ENCODE peak calls at places on chromosomes 1 and 21, in eight cellular contexts. O is NCI-H69; Z is activated CD4-positive, alpha-beta T cell treated with anti-CD3 and anti-CD28 coated beads, Interleukin-2, amount 10 ng/mL, durations not matched to agents 24 days and 14 days; K is naive thymus-derived CD8-positive, alpha-beta T cell; X is colonic mucosa; Y is fibroblast of the aortic adventitia; V is GM20000; F is T follicular helper cell. H is an unnamed sample.

GRCh38 chr1:108646661-108647269 is 14.1 kb downstream of the HENMT1 start:
- DNase-seq in Y (peak; percentile 66), Z (peak; percentile 92), K (peak; percentile 90), F (peak; percentile 73), X (peak; percentile 94), V (no peak), O (no peak), H (peak; percentile 90)

GRCh38 chr1:203267912-203268311 is 37.4 kb upstream of the BTG2 start:
- DNase-seq in V (no peak), Z (no peak), F (no peak), Y (no peak), X (no peak), O (no peak), K (no peak), H (no peak)

GRCh38 chr1:29410476-29410875 is 174.2 kb downstream of the PTPRU start:
- DNase-seq in K (no peak), X (no peak), V (no peak), O (peak; percentile 94), Z (no peak), Y (no peak), F (no peak), H (no peak)

GRCh38 chr1:112905420-112906154 is 50.4 kb downstream of the SLC16A1 start:
- DNase-seq in Y (peak; percentile 63), O (peak; percentile 32), Z (no peak), X (peak; percentile 77), V (no peak), F (no peak), K (no peak), H (no peak)

GRCh38 chr1:187070076-187070475 is 241.3 kb downstream of the PLA2G4A start:
- DNase-seq in K (no peak), V (no peak), Z (no peak), F (no peak), O (peak; percentile 71), X (no peak), Y (no peak), H (no peak)

GRCh38 chr1:107009286-107009685 is 47.2 kb upstream of the PRMT6 start:
- DNase-seq in V (no peak), O (no peak), F (no peak), X (no peak), K (no peak), Y (peak; percentile 25), Z (no peak), H (no peak)

GRCh38 chr1:211133841-211134669 is at the start of gene KCNH1:
- DNase-seq in Y (peak; percentile 42), K (peak; percentile 86), X (peak; percentile 72), Z (peak; percentile 91), O (peak; percentile 94), V (peak; percentile 88), F (peak; percentile 55), H (peak; percentile 56)

GRCh38 chr1:1006305-1007159 is 6.6 kb upstream of the HES4 start:
- DNase-seq in V (no peak), F (no peak), Z (no peak), K (no peak), X (peak; percentile 90), O (peak; percentile 17), Y (no peak), H (no peak)

GRCh38 chr1:1967151-1967550 is 36.4 kb downstream of the CFAP74 start:
- DNase-seq in F (no peak), K (no peak), V (no peak), X (no peak), Z (no peak), Y (no peak), O (no peak), H (no peak)

GRCh38 chr1:232901255-232901654 is 49.2 kb upstream of the NTPCR start:
- DNase-seq in Z (peak; percentile 69), Y (no peak), K (no peak), X (no peak), V (peak; percentile 28), O (no peak), F (no peak), H (no peak)

GRCh38 chr1:167330601-167331293 is 110.1 kb downstream of the POU2F1 start:
- DNase-seq in Y (no peak), K (no peak), F (no peak), X (no peak), O (no peak), Z (no peak), V (no peak), H (no peak)

GRCh38 chr1:186050360-186050759 is 316.2 kb downstream of the HMCN1 start:
- DNase-seq in X (no peak), Z (no peak), Y (peak; percentile 56), F (no peak), K (no peak), O (no peak), V (no peak), H (no peak)

GRCh38 chr21:42021751-42022430 is 11.7 kb upstream of the ZBTB21 start:
- DNase-seq in V (no peak), F (no peak), Z (no peak), O (peak; percentile 92), X (no peak), Y (no peak), K (no peak), H (no peak)

GRCh38 chr1:160789051-160789701 is 6.8 kb upstream of the LY9 start:
- DNase-seq in X (no peak), V (no peak), Z (peak; percentile 53), O (no peak), K (no peak), F (no peak), Y (no peak), H (no peak)

GRCh38 chr1:153963850-153964331 is 554 bp upstream of the SLC39A1 start:
- DNase-seq in K (no peak), Y (peak; percentile 25), F (no peak), V (no peak), O (peak; percentile 84), X (peak; percentile 70), Z (no peak), H (no peak)

GRCh38 chr21:45420061-45420521 is 15.1 kb downstream of the COL18A1 start:
- DNase-seq in F (no peak), O (peak; percentile 66), V (no peak), K (peak; percentile 43), Y (no peak), Z (no peak), X (no peak), H (no peak)

GRCh38 chr1:43282220-43283195 is 2.9 kb downstream of the C1orf210 start:
- DNase-seq in X (no peak), O (peak; percentile 24), Z (no peak), K (no peak), F (no peak), V (no peak), Y (no peak), H (no peak)

GRCh38 chr1:111227875-111228747 is 598 bp downstream of the CHI3L2 start:
- DNase-seq in F (no peak), O (no peak), X (no peak), Y (peak; percentile 91), Z (no peak), K (no peak), V (no peak), H (no peak)

GRCh38 chr1:112783059-112783458 is 67.9 kb upstream of the PPM1J start:
- DNase-seq in V (no peak), Z (no peak), O (no peak), K (no peak), Y (no peak), F (no peak), X (no peak), H (no peak)

GRCh38 chr1:212607206-212607923 is 1.2 kb upstream of the ATF3 start:
- DNase-seq in O (peak; percentile 57), Y (no peak), V (peak; percentile 51), F (no peak), Z (peak; percentile 85), K (no peak), X (peak; percentile 63), H (peak; percentile 8)

GRCh38 chr21:37986000-37986399 is 69.7 kb upstream of the KCNJ6 start:
- DNase-seq in O (peak; percentile 29), Y (no peak), F (no peak), V (no peak), X (no peak), K (no peak), Z (no peak), H (no peak)

GRCh38 chr1:214603819-214604252 is 841 bp downstream of the CENPF start:
- DNase-seq in X (peak; percentile 25), V (no peak), Y (no peak), F (no peak), Z (peak; percentile 72), O (peak; percentile 65), K (no peak), H (no peak)

GRCh38 chr1:181100924-181101323 is 12.4 kb downstream of the IER5 start:
- DNase-seq in X (no peak), Z (no peak), K (no peak), V (no peak), O (no peak), F (no peak), Y (no peak), H (no peak)

GRCh38 chr21:34836103-34836932 is 167.5 kb downstream of the CLIC6 start:
- DNase-seq in K (no peak), V (no peak), Y (peak; percentile 99), X (no peak), Z (no peak), F (no peak), O (peak; percentile 21), H (no peak)

GRCh38 chr1:54407957-54408700 is 1.9 kb upstream of the SSBP3 start:
- DNase-seq in F (no peak), Z (peak; percentile 67), O (peak; percentile 37), K (no peak), Y (peak; percentile 80), V (no peak), X (no peak), H (no peak)

GRCh38 chr1:7302873-7303272 is 468.2 kb upstream of the VAMP3 start:
- DNase-seq in Y (no peak), Z (peak; percentile 17), F (no peak), V (no peak), X (peak; percentile 7), O (peak; percentile 12), K (no peak), H (no peak)

GRCh38 chr1:118243269-118243668 is 58.2 kb upstream of the SPAG17 start:
- DNase-seq in O (no peak), K (no peak), Y (no peak), X (no peak), F (no peak), V (no peak), Z (no peak), H (no peak)

GRCh38 chr1:236795757-236796719 is 946 bp downstream of the MTR start:
- DNase-seq in X (peak; percentile 55), O (no peak), Z (no peak), K (no peak), V (peak; percentile 47), Y (peak; percentile 60), F (no peak), H (peak; percentile 61)

GRCh38 chr21:34086887-34087306 is 13.5 kb downstream of the MRPS6 start:
- DNase-seq in F (no peak), X (no peak), K (no peak), Z (no peak), O (no peak), Y (no peak), V (no peak), H (peak; percentile 51)

GRCh38 chr1:151859814-151860405 is 6.4 kb upstream of the THEM5 start:
- DNase-seq in F (no peak), O (peak; percentile 8), Y (no peak), V (no peak), X (no peak), Z (no peak), K (no peak), H (no peak)

GRCh38 chr1:60427194-60427593 is 353.6 kb upstream of the C1orf87 start:
- DNase-seq in K (no peak), V (no peak), F (no peak), X (no peak), O (no peak), Z (no peak), Y (peak; percentile 41), H (no peak)

GRCh38 chr1:15118579-15118978 is 35.0 kb upstream of the TMEM51 start:
- DNase-seq in Z (no peak), F (no peak), X (no peak), Y (no peak), V (no peak), O (no peak), K (no peak), H (no peak)

H was measured in CD4-positive, CD25-positive, alpha-beta regulatory T cell.